ENCODE peak calls at places on chromosomes 13 and 19, in six cellular contexts. G, W, P, X, S and A are unnamed samples.
A peak's percentile ranks its signal among the peaks of the same experiment; 100 is the strongest.

GRCh38 chr13:20993211-20993610 is 68.2 kb downstream of the LATS2 start:
- DNase-seq in G (no peak), W (no peak), P (no peak), X (no peak), S (no peak), A (no peak)

GRCh38 chr13:26482451-26483197 is 74.9 kb upstream of the WASF3 start:
- DNase-seq in G (peak; percentile 82), W (no peak), P (peak; percentile 82), X (peak; percentile 62), S (peak; percentile 87), A (peak; percentile 61)

GRCh38 chr13:77492982-77493381 is 42.5 kb upstream of the SCEL start:
- DNase-seq in G (peak; percentile 46), W (no peak), P (peak; percentile 42), X (no peak), S (peak; percentile 30), A (no peak)

GRCh38 chr19:30634431-30634830 is 262.2 kb downstream of the ZNF536 start:
- DNase-seq in G (no peak), W (no peak), P (no peak), X (no peak), S (no peak), A (no peak)

GRCh38 chr19:46610851-46611770 is 10.0 kb downstream of the CALM3 start:
- DNase-seq in G (no peak), W (peak; percentile 9), P (peak; percentile 25), X (no peak), S (peak; percentile 39), A (no peak)

GRCh38 chr19:44582581-44583265 is 30.6 kb upstream of the IGSF23 start:
- DNase-seq in G (peak; percentile 38), W (no peak), P (peak; percentile 28), X (no peak), S (peak; percentile 6), A (no peak)

GRCh38 chr13:110856941-110857835 is 57.7 kb downstream of the ANKRD10 start:
- DNase-seq in G (no peak), W (no peak), P (no peak), X (no peak), S (no peak), A (no peak)

GRCh38 chr19:40623403-40624239 is 22.5 kb downstream of the LTBP4 start:
- DNase-seq in G (peak; percentile 55), W (no peak), P (peak; percentile 47), X (no peak), S (peak; percentile 77), A (no peak)

GRCh38 chr19:47035127-47035494 is 13.3 kb downstream of the TMEM160 start:
- DNase-seq in G (no peak), W (no peak), P (no peak), X (no peak), S (peak; percentile 85), A (no peak)

GRCh38 chr13:85140192-85140591 is 659.0 kb downstream of the SLITRK6 start:
- DNase-seq in G (no peak), W (no peak), P (no peak), X (no peak), S (no peak), A (no peak)

GRCh38 chr13:114015111-114015551 is 41.3 kb upstream of the C13orf46 start:
- DNase-seq in G (no peak), W (no peak), P (no peak), X (no peak), S (no peak), A (no peak)

GRCh38 chr19:30888937-30889336 is 460.3 kb downstream of the TSHZ3 start:
- DNase-seq in G (no peak), W (no peak), P (no peak), X (no peak), S (no peak), A (no peak)

GRCh38 chr13:113486698-113487097 is 3.8 kb downstream of the DCUN1D2 start:
- DNase-seq in G (no peak), W (no peak), P (no peak), X (no peak), S (no peak), A (no peak)

GRCh38 chr13:23570099-23570926 is at the start of gene TNFRSF19:
- DNase-seq in G (peak; percentile 77), W (peak; percentile 45), P (peak; percentile 84), X (peak; percentile 76), S (no peak), A (no peak)

GRCh38 chr13:26965976-26966375 is 205.4 kb upstream of the GPR12 start:
- DNase-seq in G (peak; percentile 90), W (peak; percentile 81), P (peak; percentile 77), X (peak; percentile 87), S (no peak), A (no peak)

GRCh38 chr13:92530364-92530763 is 696.2 kb upstream of the GPC6 start:
- DNase-seq in G (peak; percentile 13), W (no peak), P (peak; percentile 41), X (no peak), S (no peak), A (no peak)

GRCh38 chr13:77358001-77358400 is 31.1 kb upstream of the MYCBP2 start:
- DNase-seq in G (no peak), W (no peak), P (no peak), X (no peak), S (no peak), A (no peak)

GRCh38 chr13:19961924-19962323 is 3.4 kb downstream of the ZMYM2 start:
- DNase-seq in G (no peak), W (no peak), P (no peak), X (no peak), S (no peak), A (no peak)

GRCh38 chr13:50910483-50910805 is 853 bp downstream of the RNASEH2B start:
- DNase-seq in G (peak; percentile 45), W (no peak), P (peak; percentile 54), X (peak; percentile 36), S (peak; percentile 54), A (no peak)

GRCh38 chr13:38385152-38385891 is 35.7 kb downstream of the UFM1 start:
- DNase-seq in G (no peak), W (no peak), P (no peak), X (no peak), S (no peak), A (no peak)

GRCh38 chr13:48437381-48437780 is 24.5 kb upstream of the LPAR6 start:
- DNase-seq in G (peak; percentile 93), W (peak; percentile 76), P (peak; percentile 85), X (peak; percentile 83), S (no peak), A (no peak)

GRCh38 chr19:7822910-7823515 is 7.0 kb upstream of the EVI5L start:
- DNase-seq in G (no peak), W (no peak), P (no peak), X (no peak), S (no peak), A (no peak)

GRCh38 chr13:67223024-67223423 is 7.1 kb downstream of the PCDH9 start:
- DNase-seq in G (peak; percentile 48), W (no peak), P (peak; percentile 66), X (no peak), S (no peak), A (no peak)
- H3K4me3 ChIP-seq in G (peak overlapping the region; percentile 48), W (peak overlapping the region; percentile 87), P (no peak overlapping the region), X (no peak overlapping the region), S (peak overlapping the region; percentile 62), A (no peak overlapping the region)

GRCh38 chr13:32840113-32840512 is 176.1 kb upstream of the KL start:
- DNase-seq in G (no peak), W (no peak), P (no peak), X (no peak), S (no peak), A (no peak)

GRCh38 chr13:32840840-32841713 is 175.1 kb upstream of the KL start:
- DNase-seq in G (peak; percentile 18), W (peak; percentile 57), P (no peak), X (peak; percentile 47), S (no peak), A (no peak)

GRCh38 chr13:32837307-32837972 is 178.8 kb upstream of the KL start:
- DNase-seq in G (no peak), W (no peak), P (no peak), X (no peak), S (no peak), A (no peak)

GRCh38 chr13:32838985-32839384 is 177.2 kb upstream of the KL start:
- DNase-seq in G (peak; percentile 29), W (no peak), P (peak; percentile 72), X (peak; percentile 29), S (peak; percentile 14), A (no peak)

GRCh38 chr13:32837973-32838940 is 178.0 kb upstream of the KL start:
- DNase-seq in G (no peak), W (no peak), P (no peak), X (no peak), S (no peak), A (no peak)
- H3K4me3 ChIP-seq in G (no peak overlapping the region), W (no peak overlapping the region), P (no peak overlapping the region), X (no peak overlapping the region), S (no peak overlapping the region), A (no peak overlapping the region)

DNA sequence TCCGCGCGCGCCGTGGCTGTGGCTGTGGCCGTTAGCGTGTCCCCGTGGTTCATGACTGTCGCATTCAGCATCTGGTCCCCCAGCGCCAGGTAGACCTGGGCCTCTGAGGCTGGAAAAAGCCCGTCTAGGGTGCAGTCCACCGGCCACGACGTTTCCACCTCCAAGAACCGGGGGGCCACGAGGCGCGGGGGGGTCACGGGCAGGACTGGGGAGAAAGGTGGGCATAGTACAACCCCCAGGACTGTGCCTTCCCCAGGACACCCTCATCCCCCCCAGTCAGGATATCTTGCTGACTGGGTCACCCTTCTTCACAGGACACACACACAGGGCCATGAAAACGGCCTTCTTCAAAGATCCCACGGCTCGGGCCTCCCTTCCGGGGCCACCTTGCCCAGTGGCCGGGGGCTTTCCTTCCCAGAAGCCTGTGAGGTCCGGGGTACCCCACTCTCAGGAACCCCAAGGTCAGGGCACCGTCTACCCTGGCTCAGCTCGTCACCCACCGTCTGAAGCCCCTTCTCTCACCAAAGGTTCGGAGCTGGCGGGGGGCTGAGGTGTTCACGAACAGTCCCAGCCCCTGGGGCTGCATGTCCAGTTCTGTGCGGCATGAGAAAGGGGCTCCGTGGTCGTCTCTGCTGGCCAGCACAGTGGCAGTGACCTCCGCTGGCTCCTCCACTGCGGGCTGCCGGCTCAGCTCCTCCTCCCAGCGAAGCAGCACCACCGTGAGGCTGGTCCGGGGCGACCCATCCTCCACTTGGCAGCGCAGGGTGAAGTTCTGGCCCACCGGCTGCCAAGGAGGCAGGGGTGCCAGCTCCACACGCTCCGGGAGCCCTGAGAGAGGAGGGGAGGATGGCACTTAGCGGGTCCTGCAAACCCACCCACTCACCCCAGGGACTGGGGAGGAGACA is 2.1 kb upstream of the RAVER1 start:
- DNase-seq in G (no peak), W (no peak), P (no peak), X (no peak), S (no peak), A (no peak)
- H3K4me3 ChIP-seq in G (peak overlapping the region; percentile 28), W (peak overlapping the region; percentile 82), P (peak overlapping the region; percentile 85), X (peak overlapping the region; percentile 73), S (no peak overlapping the region), A (no peak overlapping the region)

DNA sequence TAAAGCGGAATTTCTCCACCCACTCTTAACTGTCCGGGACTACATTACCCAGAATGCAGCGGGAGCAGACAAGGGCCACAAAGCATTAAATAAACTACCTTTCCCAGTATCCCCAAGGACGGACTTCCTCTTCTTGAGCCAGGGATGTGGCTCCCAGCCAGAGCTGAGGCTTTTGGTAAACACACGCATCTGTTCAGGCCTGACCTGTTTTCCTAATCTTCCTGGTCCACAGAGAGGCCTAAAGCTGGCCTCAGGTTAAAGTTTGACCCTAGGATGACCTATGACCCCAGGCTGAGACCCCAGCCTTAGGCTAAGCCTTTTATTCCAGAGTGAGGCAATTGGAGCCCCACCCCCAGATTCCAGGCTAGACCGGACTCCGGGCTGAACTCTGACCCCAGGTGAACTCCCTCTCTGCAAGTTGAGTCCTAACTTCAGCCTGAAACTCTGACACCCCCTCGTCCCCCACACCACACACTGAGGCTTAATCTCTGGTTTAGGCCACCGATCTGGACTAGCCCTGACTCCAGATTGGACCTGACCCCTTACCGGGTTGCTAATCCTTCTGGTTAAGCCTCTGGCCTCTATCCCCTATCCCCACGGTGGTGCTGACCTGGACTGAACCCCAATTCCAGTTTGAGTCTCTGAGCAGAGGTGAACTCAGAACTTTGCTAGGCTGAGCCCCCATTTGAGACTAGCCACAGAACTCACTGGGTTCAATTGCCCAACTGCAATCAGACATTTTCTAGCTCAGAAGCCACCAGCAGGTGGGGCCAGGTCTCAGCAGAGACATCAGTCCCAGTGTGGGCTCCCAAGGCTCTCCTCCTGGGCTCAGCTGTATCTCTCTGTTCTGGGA is 719 bp upstream of the GPR108 start:
- DNase-seq in G (peak; percentile 100), W (peak; percentile 93), P (peak; percentile 84), X (peak; percentile 80), S (peak; percentile 95), A (peak; percentile 90)
- H3K4me3 ChIP-seq in G (peak overlapping the region; percentile 3), W (peak overlapping the region; percentile 93), P (no peak overlapping the region), X (no peak overlapping the region), S (peak overlapping the region; percentile 58), A (peak overlapping the region; percentile 88)